ENCODE peak calls at places on chromosome 1, in five cellular contexts. G is esophagus squamous epithelium, K is thyroid gland, V is ovary, J is lower lobe of right lung. S is an unnamed sample.
A peak's percentile ranks its signal among the peaks of the same experiment; 100 is the strongest.

GRCh38 chr1:214126697-214127146 is 138.9 kb downstream of the PROX1 start:
- DNase-seq in G (no peak), J (no peak), V (no peak), K (no peak), S (no peak)

GRCh38 chr1:164735315-164736052 is 176.5 kb downstream of the PBX1 start:
- DNase-seq in G (no peak), K (no peak), J (no peak), V (no peak), S (no peak)

GRCh38 chr1:233936842-233937241 is 32.4 kb downstream of the SLC35F3 start:
- DNase-seq in V (no peak), G (no peak), K (no peak), J (no peak), S (no peak)

GRCh38 chr1:218557731-218558130 is 212.6 kb downstream of the TGFB2 start:
- DNase-seq in K (peak; percentile 60), G (no peak), J (no peak), V (peak; percentile 19), S (no peak)

GRCh38 chr1:14924012-14924452 is 229.5 kb upstream of the TMEM51 start:
- DNase-seq in G (no peak), K (peak; percentile 92), J (peak; percentile 89), V (peak; percentile 79), S (peak; percentile 76)

GRCh38 chr1:83545450-83545849 is 453.5 kb downstream of the TTLL7 start:
- DNase-seq in J (no peak), G (no peak), K (no peak), V (no peak), S (no peak)

GRCh38 chr1:206048582-206048981 is 4.4 kb upstream of the RHEX start:
- DNase-seq in G (no peak), K (peak; percentile 68), J (peak; percentile 67), V (no peak), S (peak; percentile 75)

GRCh38 chr1:151036356-151036755 is at the start of gene BNIPL:
- DNase-seq in V (no peak), K (peak; percentile 64), G (no peak), J (no peak), S (no peak)

GRCh38 chr1:101262060-101262459 is 25.2 kb downstream of the S1PR1 start:
- DNase-seq in J (no peak), V (no peak), K (no peak), G (no peak), S (no peak)

DNA sequence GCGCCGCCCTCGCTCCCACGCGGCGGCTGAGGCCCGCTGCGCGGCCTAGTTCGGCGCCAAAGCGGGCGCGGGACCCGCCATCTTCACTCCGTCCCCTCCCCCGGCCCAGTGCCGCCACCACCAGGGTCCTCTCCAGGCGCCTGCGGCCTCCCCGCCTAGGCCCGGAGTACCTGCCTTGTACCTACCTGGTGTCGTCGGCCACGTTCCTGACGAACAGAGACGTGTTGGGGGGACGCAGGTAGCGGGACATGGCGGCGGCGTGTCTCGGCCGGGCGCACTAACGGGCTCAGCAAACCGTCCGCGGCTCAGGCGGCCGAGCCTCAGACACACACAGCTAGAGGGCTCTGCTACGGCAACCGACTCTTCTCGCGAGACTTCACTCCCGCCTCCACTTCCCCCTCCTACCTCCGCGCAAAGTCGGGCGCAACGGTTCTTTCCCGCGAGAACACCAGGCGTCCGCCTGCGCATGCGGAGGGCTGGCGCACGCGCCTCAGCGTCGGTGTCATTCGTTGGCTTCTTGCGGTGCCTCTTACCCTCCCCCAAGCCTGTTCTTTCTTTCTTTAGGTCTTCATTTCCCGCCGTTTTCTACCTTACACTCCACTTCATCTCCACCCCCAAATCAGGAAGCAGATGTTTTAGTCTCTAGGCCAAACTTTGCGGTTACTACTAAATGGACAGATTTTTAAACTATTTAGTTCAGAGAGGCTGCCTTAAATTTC is at the start of gene SRSF10:
- DNase-seq in G (peak; percentile 88), V (peak; percentile 98), K (peak; percentile 97), J (peak; percentile 98), S (peak; percentile 98)
- TF ChIP-seq CTCF in G (peak; percentile 30), V (no peak), K (no peak), J (peak; percentile 39), S (no peak)

GRCh38 chr1:89114662-89115061 is 11.3 kb downstream of the GBP2 start:
- DNase-seq in J (no peak), V (no peak), K (no peak), G (no peak), S (no peak)

GRCh38 chr1:89112871-89113613 is 12.9 kb downstream of the GBP2 start:
- DNase-seq in V (no peak), G (no peak), J (no peak), K (no peak), S (no peak)
- H3K36me3 ChIP-seq in V (no peaks in the 10 kb centered on the region), G (peaks cover 23% of the 10 kb centered on the region), J (peaks cover 100% of the 10 kb centered on the region), K (peaks cover 14% of the 10 kb centered on the region), S (peaks cover 4% of the 10 kb centered on the region)

DNA sequence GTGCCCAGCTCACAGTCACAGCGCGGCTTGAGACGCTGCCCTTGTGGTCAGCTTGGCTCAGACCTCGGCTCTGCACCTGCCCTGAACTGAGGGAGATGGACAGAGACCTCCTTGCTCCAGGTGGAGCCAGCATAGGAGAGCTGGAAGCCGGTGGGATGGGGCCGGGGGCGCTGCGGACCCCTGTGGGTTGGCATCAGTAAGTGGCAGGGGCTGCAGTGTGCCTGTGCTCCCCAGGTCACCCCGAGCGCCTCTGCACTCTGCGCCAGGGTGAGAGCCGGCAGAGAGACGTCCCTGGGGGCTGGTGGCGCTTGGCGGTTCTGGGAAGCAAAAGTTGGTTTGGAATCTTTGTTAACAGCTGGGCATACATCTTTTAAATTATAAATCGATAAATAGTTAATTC is 105.6 kb upstream of the TTC34 start:
- DNase-seq in K (no peak), V (no peak), J (no peak), G (no peak), S (no peak)
- H3K9me3 ChIP-seq in K (no peaks in the 10 kb centered on the region), V (no peaks in the 10 kb centered on the region), J (no peaks in the 10 kb centered on the region), G (no peaks in the 10 kb centered on the region), S (no peaks in the 10 kb centered on the region)

GRCh38 chr1:81760487-81761097 is 40.1 kb upstream of the ADGRL2 start:
- DNase-seq in V (no peak), K (no peak), J (no peak), G (no peak), S (no peak)
- TF ChIP-seq CTCF in V (no peak), K (no peak), J (peak; percentile 24), G (peak; percentile 14), S (no peak)

GRCh38 chr1:212902054-212902453 is 44.0 kb downstream of the FLVCR1 start:
- DNase-seq in V (no peak), J (no peak), K (no peak), G (no peak), S (no peak)
- H3K36me3 ChIP-seq in V (no peaks in the 10 kb centered on the region), J (peaks cover 6% of the 10 kb centered on the region), K (peaks cover 9% of the 10 kb centered on the region), G (no peaks in the 10 kb centered on the region), S (no peaks in the 10 kb centered on the region)

GRCh38 chr1:152110860-152111514 is 4.3 kb downstream of the TCHH start:
- DNase-seq in G (no peak), K (no peak), J (peak; percentile 53), V (no peak), S (peak; percentile 57)
- H3K9me3 ChIP-seq in G (peaks cover 22% of the 10 kb centered on the region), K (no peaks in the 10 kb centered on the region), J (peaks cover 7% of the 10 kb centered on the region), V (no peaks in the 10 kb centered on the region), S (no peaks in the 10 kb centered on the region)

S was measured in mucosa of descending colon.